ENCODE peak calls at places on chromosomes 13 and 19, in five cellular contexts. O is AG10803, Y is kidney epithelial cell, K is ascending aorta, B is fibroblast of lung. F is an unnamed sample.

GRCh38 chr19:31255863-31256600 is 93.2 kb downstream of the TSHZ3 start:
- DNase-seq in B (no peak), Y (no peak), K (no peak), O (no peak), F (no peak)

GRCh38 chr19:46704379-46705076 is 12.4 kb downstream of the PRKD2 start:
- DNase-seq in O (peak), B (no peak), K (no peak), Y (no peak), F (peak)

GRCh38 chr13:28467034-28467433 is 27.9 kb downstream of the FLT1 start:
- DNase-seq in Y (no peak), O (no peak), B (no peak), K (no peak), F (no peak)

GRCh38 chr19:31220540-31220939 is 128.7 kb downstream of the TSHZ3 start:
- DNase-seq in B (no peak), Y (no peak), O (no peak), K (no peak), F (peak)

GRCh38 chr13:52665325-52665724 is 12.7 kb downstream of the SUGT1 start:
- DNase-seq in B (peak), K (no peak), O (peak), Y (no peak), F (peak)

GRCh38 chr13:29799041-29799440 is 51.4 kb downstream of the UBL3 start:
- DNase-seq in O (no peak), K (no peak), B (no peak), Y (no peak), F (no peak)

GRCh38 chr19:1076951-1077350 is 10.0 kb downstream of the ARHGAP45 start:
- DNase-seq in B (no peak), K (peak), O (no peak), Y (no peak), F (no peak)

GRCh38 chr19:42291437-42291815 is 10.5 kb upstream of the PRR19 start:
- DNase-seq in K (no peak), Y (no peak), B (no peak), O (no peak), F (no peak)

GRCh38 chr19:1629256-1629808 is 23.1 kb downstream of the TCF3 start:
- DNase-seq in O (no peak), B (no peak), K (no peak), Y (no peak), F (no peak)

GRCh38 chr19:49132974-49133609 is 13.7 kb downstream of the PPFIA3 start:
- DNase-seq in K (no peak), O (no peak), B (no peak), Y (no peak), F (no peak)

GRCh38 chr19:5968431-5969373 is 9.2 kb downstream of the RANBP3 start:
- DNase-seq in K (no peak), Y (no peak), B (peak), O (no peak), F (no peak)

GRCh38 chr19:38263696-38264485 is 482 bp upstream of the SPINT2 start:
- DNase-seq in B (peak), Y (peak), K (peak), O (peak), F (peak)

GRCh38 chr13:48029859-48030258 is 7.7 kb upstream of the NUDT15 start:
- DNase-seq in O (no peak), K (no peak), B (no peak), Y (no peak), F (no peak)

GRCh38 chr13:40479196-40479845 is 187.1 kb downstream of the FOXO1 start:
- DNase-seq in Y (no peak), B (no peak), K (no peak), O (no peak), F (no peak)

GRCh38 chr19:13053761-13054604 is 48.7 kb downstream of the LYL1 start:
- DNase-seq in O (peak), Y (peak), B (peak), K (no peak), F (peak)

GRCh38 chr13:50403311-50403710 is 388.1 kb downstream of the KCNRG start:
- DNase-seq in B (no peak), Y (no peak), K (no peak), O (no peak), F (no peak)

GRCh38 chr13:29111446-29111845 is 291.3 kb downstream of the MTUS2 start:
- DNase-seq in Y (no peak), K (no peak), O (peak), B (no peak), F (peak)

GRCh38 chr19:41937525-41937924 is 9.3 kb upstream of the ERFL start:
- DNase-seq in O (no peak), B (no peak), K (no peak), Y (no peak), F (no peak)

GRCh38 chr13:101529419-101529818 is 76.9 kb downstream of the ITGBL1 start:
- DNase-seq in K (peak), Y (peak), O (peak), B (peak), F (peak)

GRCh38 chr19:32010071-32010470 is 335.3 kb upstream of the ZNF507 start:
- DNase-seq in B (no peak), O (no peak), K (no peak), Y (no peak), F (no peak)

GRCh38 chr13:97338571-97338970 is 95.4 kb upstream of the RAP2A start:
- DNase-seq in O (no peak), B (no peak), K (no peak), Y (no peak), F (no peak)

GRCh38 chr19:16206637-16207036 is 8.9 kb downstream of the AP1M1 start:
- DNase-seq in Y (no peak), O (no peak), K (no peak), B (no peak), F (no peak)

GRCh38 chr19:29535432-29535831 is 9.6 kb downstream of the VSTM2B start:
- DNase-seq in K (no peak), O (no peak), Y (no peak), B (no peak), F (no peak)

GRCh38 chr13:26961890-26962615 is 201.5 kb upstream of the GPR12 start:
- DNase-seq in Y (no peak), O (no peak), K (no peak), B (no peak), F (no peak)

GRCh38 chr13:76331948-76332712 is 554.1 kb downstream of the KCTD12 start:
- DNase-seq in O (no peak), Y (no peak), K (no peak), B (peak), F (peak)

GRCh38 chr19:38155453-38155852 is 68.6 kb downstream of the DPF1 start:
- DNase-seq in Y (no peak), B (peak), K (no peak), O (no peak), F (peak)

GRCh38 chr13:102628559-102628958 is 31.8 kb downstream of the TPP2 start:
- DNase-seq in Y (no peak), O (no peak), K (no peak), B (no peak), F (no peak)

GRCh38 chr19:504634-505033 is 2.7 kb upstream of the TPGS1 start:
- DNase-seq in K (no peak), Y (no peak), B (no peak), O (no peak), F (no peak)

GRCh38 chr19:1904385-1905070 is 671 bp upstream of the ADAT3 start:
- DNase-seq in Y (peak), O (no peak), B (no peak), K (no peak), F (peak)

GRCh38 chr19:38044267-38045111 is 137.5 kb downstream of the SIPA1L3 start:
- DNase-seq in Y (no peak), B (peak), O (no peak), K (no peak), F (peak)

GRCh38 chr13:29991343-29991742 is 140.9 kb upstream of the UBL3 start:
- DNase-seq in Y (peak), K (no peak), O (peak), B (peak), F (peak)

GRCh38 chr19:54434862-54435174 is 14.2 kb upstream of the LENG8 start:
- DNase-seq in K (no peak), Y (no peak), B (no peak), O (no peak), F (no peak)

GRCh38 chr19:54435551-54436016 is 13.4 kb upstream of the LENG8 start:
- DNase-seq in Y (no peak), O (no peak), B (no peak), K (no peak), F (no peak)

GRCh38 chr19:54434112-54434861 is 14.7 kb upstream of the LENG8 start:
- DNase-seq in K (no peak), Y (no peak), O (no peak), B (no peak), F (no peak)

GRCh38 chr19:54436031-54436523 is 12.9 kb upstream of the LENG8 start:
- DNase-seq in B (no peak), Y (no peak), K (no peak), O (no peak), F (peak)

DNA sequence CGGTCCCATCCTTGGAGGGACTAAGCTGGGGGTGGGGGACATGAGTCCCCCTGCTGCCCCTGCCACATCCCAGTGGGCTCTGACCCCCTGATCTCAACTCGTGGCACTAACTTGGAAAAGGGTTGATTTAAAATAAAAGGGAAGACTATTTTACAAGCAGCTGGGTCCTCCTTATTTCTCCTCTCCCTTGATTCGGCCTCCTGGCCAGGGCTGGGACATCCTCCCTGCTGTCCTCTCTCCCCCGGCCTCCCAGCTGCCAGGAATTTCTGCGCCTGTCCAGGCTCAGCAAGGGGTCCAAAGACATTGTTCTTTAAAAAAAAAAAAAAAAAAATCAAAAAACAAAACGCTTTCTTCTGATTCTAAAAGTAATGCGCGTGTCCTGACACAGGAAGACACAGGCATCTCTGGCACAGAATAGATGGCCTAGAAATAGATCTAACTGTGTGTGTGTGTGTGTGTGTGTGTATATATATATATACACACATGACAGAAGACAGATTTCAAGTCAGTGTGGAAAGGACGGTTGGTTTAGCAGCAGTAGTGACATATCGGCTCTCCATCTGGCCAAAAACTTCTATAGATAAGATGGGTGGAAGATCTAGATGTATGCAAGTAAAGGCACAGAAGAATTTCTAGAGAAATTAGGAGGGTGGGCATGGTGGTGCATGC is 12.3 kb upstream of the LENG8 start:
- DNase-seq in O (no peak), Y (no peak), B (no peak), K (no peak), F (peak)
- TF ChIP-seq CTCF in O (no peak), Y (no peak), B (no peak), K (no peak), F (no peak)

GRCh38 chr19:55452381-55453325 is 8.8 kb downstream of the ISOC2 start:
- DNase-seq in Y (no peak), B (peak), K (no peak), O (peak), F (peak)
- H3K4me3 ChIP-seq in Y (no peak), B (no peak), K (no peak), O (no peak), F (peak)

GRCh38 chr19:15021286-15022007 is 27.8 kb upstream of the CASP14 start:
- DNase-seq in B (no peak), O (no peak), Y (no peak), K (no peak), F (no peak)

GRCh38 chr19:15022752-15023151 is 26.5 kb upstream of the CASP14 start:
- DNase-seq in B (no peak), Y (no peak), O (no peak), K (no peak), F (no peak)

GRCh38 chr19:15028490-15028889 is 20.8 kb upstream of the CASP14 start:
- DNase-seq in Y (no peak), O (no peak), B (no peak), K (no peak), F (no peak)

DNA sequence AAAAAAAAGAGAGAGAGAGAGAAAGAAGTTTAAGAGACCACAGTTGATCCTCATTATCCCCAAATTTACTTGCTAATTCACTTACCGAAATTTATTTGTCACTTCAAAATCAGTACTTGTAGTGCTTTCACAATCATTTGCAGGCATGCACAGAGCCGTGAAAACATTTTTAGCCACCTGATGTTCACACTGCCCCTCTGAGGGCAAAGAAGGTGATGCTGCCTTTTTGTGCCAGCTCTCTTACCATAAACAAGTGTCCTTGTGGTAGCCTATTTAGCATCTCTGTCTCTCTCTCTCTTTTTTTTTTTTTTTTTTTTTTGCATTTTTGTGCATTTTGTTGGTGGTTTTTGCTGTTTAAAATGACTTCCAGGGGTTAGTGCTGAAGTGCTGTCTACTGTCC is 24.0 kb upstream of the CASP14 start:
- DNase-seq in Y (no peak), O (no peak), B (no peak), K (no peak), F (peak)
- TF ChIP-seq CTCF in Y (no peak), O (no peak), B (no peak), K (no peak), F (no peak)

GRCh38 chr19:11924886-11925583 is at the start of gene ZNF700:
- DNase-seq in Y (peak), K (peak), O (peak), B (peak), F (peak)

GRCh38 chr19:11927227-11927626 is 2.3 kb downstream of the ZNF700 start:
- DNase-seq in B (no peak), K (no peak), Y (no peak), O (no peak), F (no peak)

DNA sequence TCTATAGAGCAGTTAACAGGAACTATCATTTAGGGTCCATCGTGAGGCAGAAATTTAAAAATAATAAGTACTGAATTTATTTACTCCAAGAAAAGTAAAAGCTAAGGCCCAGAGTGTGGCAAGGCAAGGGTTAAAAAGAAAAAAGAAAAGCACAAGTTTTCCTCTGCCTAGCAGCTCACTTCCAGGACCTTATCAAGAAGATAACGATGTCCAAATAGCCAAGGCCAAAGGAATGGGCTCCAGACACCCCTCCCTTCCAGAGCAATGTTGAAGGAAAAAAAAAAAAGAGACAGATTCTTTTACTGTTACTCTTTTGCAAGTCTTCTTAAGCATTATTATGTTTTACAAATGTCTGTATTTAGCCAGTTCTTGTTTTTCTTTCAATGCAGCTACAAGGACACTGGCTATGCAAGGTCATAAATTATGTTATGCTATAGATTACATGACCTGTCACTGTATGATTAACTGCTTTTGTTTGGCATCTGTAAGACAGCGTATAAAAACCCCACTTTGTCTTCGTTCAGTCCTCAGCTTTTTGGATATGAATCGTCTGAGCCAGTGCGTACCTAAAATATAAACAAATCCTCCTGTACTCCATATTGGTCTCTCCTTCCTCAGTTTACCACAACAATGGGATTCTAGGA is 2.9 kb upstream of the ZNF700 start:
- DNase-seq in K (no peak), B (no peak), Y (no peak), O (no peak), F (no peak)
- H3K4me3 ChIP-seq in K (no peak), B (no peak), Y (no peak), O (no peak), F (no peak)

GRCh38 chr19:4369888-4370260 is 26.5 kb downstream of the MPND start:
- DNase-seq in O (peak), Y (no peak), B (peak), K (no peak), F (peak)
- TF ChIP-seq CTCF in O (peak), Y (peak), B (peak), K (no peak), F (peak)

GRCh38 chr19:10836478-10837325 is 690 bp upstream of the TMED1 start:
- DNase-seq in Y (peak), K (no peak), B (peak), O (peak), F (peak)

GRCh38 chr19:10838377-10838776 is 2.4 kb upstream of the TMED1 start:
- DNase-seq in Y (no peak), O (no peak), B (no peak), K (no peak), F (no peak)

GRCh38 chr19:10832659-10833296 is 3.2 kb downstream of the TMED1 start:
- DNase-seq in Y (no peak), B (no peak), K (no peak), O (no peak), F (no peak)

GRCh38 chr19:10835089-10835753 is 791 bp downstream of the TMED1 start:
- DNase-seq in K (peak), Y (peak), O (no peak), B (no peak), F (no peak)

GRCh38 chr19:10835754-10836477 is at the start of gene TMED1:
- DNase-seq in O (peak), K (peak), Y (peak), B (peak), F (peak)
- H3K4me3 ChIP-seq in O (peak), K (peak), Y (peak), B (peak), F (peak)

DNA sequence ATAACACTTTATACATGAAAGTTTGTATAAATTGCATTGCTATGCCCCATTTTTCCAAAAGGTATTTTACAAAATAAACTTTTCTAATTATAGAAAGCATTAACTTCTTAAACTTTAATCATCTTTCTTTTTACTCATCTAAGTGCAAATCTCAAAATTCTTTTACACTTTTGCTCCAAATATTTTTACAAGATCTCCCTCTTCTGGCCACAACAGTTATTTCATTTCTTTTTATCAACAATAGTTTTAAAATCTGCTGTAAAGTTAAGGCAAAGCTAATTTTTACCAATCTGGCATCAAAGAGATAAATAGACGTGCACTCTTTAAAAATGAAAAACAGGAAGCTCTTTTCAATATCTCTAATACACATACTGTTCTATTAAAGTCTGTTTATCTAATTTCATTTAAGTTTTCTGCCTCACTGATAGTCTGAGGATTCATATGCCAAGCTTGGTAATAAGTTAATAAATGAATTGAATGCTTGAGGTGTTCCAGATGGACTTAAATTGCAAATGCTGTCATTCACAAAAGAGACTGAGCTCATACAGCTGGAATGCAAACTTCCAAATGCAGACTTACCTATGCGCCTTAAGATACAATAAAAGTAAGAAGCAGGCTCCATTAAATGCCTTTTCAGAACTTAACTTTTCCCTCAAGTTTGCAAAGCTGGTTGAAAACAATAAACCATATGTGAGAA is 583.0 kb upstream of the ATXN8OS start:
- DNase-seq in K (no peak), B (no peak), Y (peak), O (no peak), F (peak)
- TF ChIP-seq CTCF in K (no peak), B (no peak), Y (peak), O (no peak), F (peak)

DNA sequence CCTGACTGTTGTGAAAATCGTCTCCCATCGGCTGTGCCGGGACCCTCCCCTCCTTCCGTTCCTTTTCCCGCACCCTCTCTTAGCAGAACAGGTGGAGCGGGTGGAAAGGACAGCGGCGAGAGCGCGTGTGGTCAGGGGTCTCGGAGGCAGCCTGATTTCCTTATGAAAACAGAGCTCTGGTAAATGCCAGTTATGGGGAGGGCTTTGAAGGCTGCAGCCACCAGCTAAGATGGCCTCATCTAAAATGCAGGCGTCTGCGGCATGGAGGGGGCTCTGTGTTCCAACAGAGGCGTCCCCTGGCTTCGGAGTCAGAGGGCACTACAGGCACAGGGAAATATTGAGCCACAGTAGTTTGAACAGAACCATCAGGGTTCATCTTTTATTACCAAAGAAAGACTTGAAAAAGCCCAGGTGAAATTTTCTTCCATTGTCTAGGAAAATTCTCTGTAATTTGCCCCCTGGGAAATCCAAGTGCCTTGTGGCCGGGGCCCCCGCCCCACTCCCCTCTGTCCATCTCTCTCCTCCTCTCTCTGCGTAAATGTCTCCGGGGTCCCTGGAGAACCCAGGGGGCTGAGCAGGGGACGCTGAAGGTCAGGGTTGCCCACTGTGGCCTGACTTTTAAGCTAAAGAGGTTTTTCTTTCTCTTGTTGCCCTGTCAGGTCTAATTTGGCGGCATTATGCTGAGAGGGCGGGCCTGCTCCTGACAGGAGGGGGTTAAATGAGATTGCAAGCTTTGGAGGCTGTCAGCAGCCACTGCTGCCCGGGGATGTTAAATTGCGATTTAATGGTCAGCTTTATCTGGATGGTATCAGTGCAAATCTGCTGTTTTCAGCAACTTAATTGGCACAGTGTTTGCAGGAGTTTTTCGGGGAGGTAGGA is 93.5 kb upstream of the SOX1 start:
- DNase-seq in B (no peak), O (no peak), Y (no peak), K (no peak), F (no peak)
- H3K4me3 ChIP-seq in B (no peak), O (no peak), Y (no peak), K (no peak), F (no peak)